ENCODE peak calls at places on chromosomes 1 and 21, in four cellular contexts. K is K562, X is HepG2, M is GM12878. S is an unnamed sample.

GRCh38 chr1:95246511-95246910 is 12.5 kb downstream of the RWDD3 start:
- DNase-seq in X (no peak), M (no peak), K (no peak), S (no peak)

GRCh38 chr1:90671251-90671650 is 45.9 kb downstream of the BARHL2 start:
- DNase-seq in M (no peak), X (no peak), K (no peak), S (no peak)

GRCh38 chr1:41950820-41951219 is 32.1 kb upstream of the HIVEP3 start:
- DNase-seq in X (no peak), K (no peak), M (peak), S (no peak)

GRCh38 chr1:87961992-87962391 is 633.3 kb downstream of the LMO4 start:
- DNase-seq in M (no peak), K (no peak), X (no peak), S (no peak)

GRCh38 chr1:207926984-207927383 is 16.1 kb upstream of the CD34 start:
- DNase-seq in X (no peak), K (no peak), M (no peak), S (no peak)

GRCh38 chr1:155254228-155254713 is 1.0 kb downstream of the ENTREP3 start:
- DNase-seq in M (no peak), X (no peak), K (no peak), S (no peak)

GRCh38 chr1:207454046-207454964 is at the start of gene CR2:
- DNase-seq in K (peak), M (no peak), X (peak), S (peak)

GRCh38 chr1:169968174-169968573 is 74.5 kb upstream of the SCYL3 start:
- DNase-seq in M (no peak), K (no peak), X (no peak), S (no peak)

DNA sequence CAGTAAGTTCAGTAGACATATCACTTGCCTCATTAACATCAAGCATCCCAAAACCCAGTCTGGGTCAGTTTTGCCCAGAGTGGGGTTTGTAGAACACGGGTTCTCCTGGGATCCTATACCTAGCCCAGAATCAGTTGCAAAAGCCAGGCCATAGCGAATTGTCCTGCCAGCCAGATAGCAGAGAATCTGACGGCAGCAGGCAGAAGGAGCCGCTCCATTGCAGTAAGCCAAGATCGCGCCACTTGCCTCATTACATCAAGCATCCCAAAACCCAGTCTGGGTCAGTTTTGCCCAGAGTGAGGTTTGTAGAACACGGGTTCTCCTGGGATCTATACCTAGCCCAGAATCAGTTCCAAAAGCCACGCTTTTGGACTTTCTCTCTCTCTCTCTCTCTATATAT is 19.1 kb downstream of the NDUFS5 start:
- DNase-seq in M (no peak), X (no peak), K (no peak), S (no peak)
- TF ChIP-seq TCF7 in M (no peak), X (no peak), K (no peak), S (no peak)

GRCh38 chr1:206115791-206116190 is 1.4 kb downstream of the AVPR1B start:
- DNase-seq in X (no peak), K (no peak), M (no peak), S (no peak)

GRCh38 chr1:206116873-206117150 is 376 bp downstream of the AVPR1B start:
- DNase-seq in K (no peak), X (no peak), M (no peak), S (no peak)

GRCh38 chr1:206112600-206113301 is 4.4 kb downstream of the AVPR1B start:
- DNase-seq in X (peak), K (no peak), M (no peak), S (no peak)

GRCh38 chr1:206116191-206116872 is 856 bp downstream of the AVPR1B start:
- DNase-seq in M (no peak), K (no peak), X (no peak), S (peak)

GRCh38 chr1:206114692-206115430 is 2.3 kb downstream of the AVPR1B start:
- DNase-seq in X (peak), M (no peak), K (no peak), S (no peak)
- TF ChIP-seq TCF7 in X (no peak), M (no peak), K (no peak), S (no peak)

GRCh38 chr1:226108935-226109828 is 46.7 kb downstream of the H3-3A start:
- DNase-seq in K (peak), X (no peak), M (no peak), S (no peak)

GRCh38 chr1:226109829-226110248 is 47.3 kb downstream of the H3-3A start:
- DNase-seq in K (peak), X (peak), M (no peak), S (peak)

GRCh38 chr1:226111109-226111864 is 48.8 kb downstream of the H3-3A start:
- DNase-seq in M (no peak), K (peak), X (no peak), S (no peak)

GRCh38 chr1:226111865-226112395 is 49.4 kb downstream of the H3-3A start:
- DNase-seq in K (no peak), M (no peak), X (no peak), S (peak)

DNA sequence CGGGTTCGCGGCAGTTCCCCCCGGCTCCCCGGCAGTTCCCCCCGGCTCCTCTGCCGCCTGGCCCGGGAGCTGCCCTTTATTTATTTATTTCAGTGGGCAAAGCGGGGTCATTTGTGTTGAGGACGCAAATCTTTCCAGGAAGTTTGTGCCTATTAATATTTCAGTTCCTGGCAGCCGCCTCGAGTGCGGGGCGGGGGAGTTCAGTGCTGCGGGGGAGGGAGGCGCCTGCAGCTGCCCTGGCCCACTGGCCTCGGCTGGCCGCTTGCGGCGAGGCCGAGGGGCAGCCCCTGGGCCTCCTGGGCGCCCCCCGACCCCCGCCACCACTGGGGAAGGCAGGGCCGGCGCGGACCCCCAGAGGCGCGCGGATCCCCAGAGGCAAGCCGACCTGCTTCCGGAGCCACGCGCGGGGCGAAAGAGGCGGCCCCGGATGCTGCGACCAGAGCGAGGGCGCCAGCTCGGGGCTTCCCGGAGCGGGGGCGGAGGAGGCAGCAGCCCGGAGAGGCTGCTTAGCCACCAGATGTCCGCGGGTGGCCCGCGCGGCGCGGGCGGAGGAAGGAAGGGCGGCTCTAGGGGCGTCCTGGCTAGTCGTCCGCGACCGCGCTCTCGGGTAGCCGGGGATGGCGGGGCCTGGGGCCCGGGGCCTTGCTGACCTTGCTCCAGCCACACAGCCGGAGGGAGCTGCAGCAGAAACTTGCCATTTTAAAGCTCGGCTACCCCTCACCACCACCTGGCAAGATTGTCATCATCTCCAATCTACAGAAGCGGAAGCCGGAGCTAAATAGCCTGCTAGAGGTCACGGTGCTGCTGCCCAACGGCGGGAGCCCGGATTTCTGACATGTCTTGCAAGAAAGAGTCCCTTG is 48.0 kb downstream of the H3-3A start:
- DNase-seq in M (peak), K (peak), X (no peak), S (peak)
- TF ChIP-seq TCF7 in M (no peak), K (no peak), X (no peak), S (no peak)

GRCh38 chr1:24695202-24695974 is 49.9 kb upstream of the CLIC4 start:
- DNase-seq in M (no peak), X (no peak), K (peak), S (no peak)
- TF ChIP-seq TCF7 in M (no peak), X (no peak), K (no peak), S (no peak)

DNA sequence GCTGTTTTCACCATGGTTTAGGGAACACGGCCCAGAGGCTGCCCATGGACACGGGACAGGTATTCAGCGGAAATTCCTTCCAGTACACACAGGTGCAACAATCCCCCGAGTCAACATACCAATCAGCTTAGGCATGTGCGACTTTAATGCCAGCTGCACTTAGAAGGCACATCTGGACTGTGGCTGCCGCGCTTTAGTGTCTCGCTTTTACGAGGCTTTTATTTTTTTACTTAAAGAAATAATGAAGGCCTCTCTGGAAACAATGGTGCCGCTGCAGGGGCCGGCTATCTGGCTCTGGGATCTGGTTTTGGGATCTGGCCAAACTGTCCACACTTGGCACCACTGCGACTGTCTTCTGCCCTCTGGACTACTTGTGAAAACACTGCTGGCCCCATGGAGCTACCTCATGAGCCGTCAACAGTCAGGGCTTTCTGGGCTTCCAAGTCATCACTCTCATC is 55.5 kb downstream of the SLC66A1 start:
- DNase-seq in X (no peak), K (no peak), M (no peak), S (no peak)
- TF ChIP-seq TCF7 in X (no peak), K (no peak), M (no peak), S (no peak)

DNA sequence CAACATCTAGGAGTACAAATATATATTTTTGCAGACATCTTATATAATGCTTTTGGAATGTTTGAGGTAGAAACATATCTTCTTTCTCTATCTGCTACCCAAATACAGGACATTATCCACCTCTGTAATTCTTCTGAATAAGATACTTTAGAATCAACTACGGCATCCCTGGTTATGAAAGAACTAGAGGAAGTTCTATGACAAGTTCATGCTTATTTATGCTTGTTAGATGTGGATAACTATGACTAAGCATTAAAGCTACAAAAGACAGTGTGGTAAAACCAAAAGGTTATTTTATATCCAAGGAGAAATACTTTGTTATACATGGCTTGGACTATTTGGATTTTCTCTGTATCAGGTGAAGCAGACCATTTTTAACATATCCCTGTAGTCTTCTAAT is 894.0 kb downstream of the KCNT2 start:
- DNase-seq in K (no peak), M (no peak), X (no peak), S (no peak)
- TF ChIP-seq TCF7 in K (no peak), M (no peak), X (no peak), S (no peak)

DNA sequence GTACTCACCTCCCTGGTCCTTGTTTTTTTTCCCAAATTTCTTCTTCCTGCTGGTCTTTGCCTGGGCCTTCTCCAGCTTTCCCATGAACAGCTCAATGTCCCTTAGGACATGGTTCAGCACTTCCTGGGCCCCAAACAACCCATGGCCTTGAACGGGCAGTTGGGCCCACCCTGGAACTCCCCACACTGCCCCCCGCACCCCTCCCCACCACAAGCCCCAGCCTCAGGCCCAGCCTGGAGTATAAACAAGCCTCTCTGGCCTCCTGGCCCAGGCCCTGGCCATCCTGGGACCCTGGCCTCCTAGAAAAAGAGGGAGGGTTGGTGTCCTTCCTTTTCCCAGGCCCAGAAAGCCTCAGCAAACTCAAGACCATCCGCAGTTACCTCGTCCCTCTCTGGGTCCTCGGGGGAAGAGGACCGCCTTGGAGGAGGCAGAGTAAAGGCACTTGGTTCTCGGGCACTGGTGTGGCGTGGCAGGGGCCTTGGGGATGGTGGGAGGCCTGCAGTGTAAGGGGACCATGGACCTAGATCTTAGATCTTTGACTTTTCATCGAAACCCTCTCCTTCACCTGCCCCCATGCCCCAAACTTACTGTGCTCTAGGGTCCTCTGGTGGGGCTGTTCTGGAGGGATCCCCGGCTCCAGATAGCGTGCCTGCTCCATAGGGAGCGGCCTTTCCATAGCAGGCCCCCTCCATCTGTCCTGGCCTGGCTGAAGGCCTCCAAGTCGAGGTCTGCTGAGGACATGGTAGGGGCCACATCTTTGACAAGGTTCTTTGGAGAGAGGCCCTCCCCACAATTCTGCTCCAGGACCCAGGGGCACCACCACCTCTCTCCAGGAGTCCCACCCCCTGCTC is 5.6 kb downstream of the EPS8L3 start:
- DNase-seq in M (no peak), X (no peak), K (no peak), S (no peak)
- TF ChIP-seq TCF7 in M (no peak), X (no peak), K (no peak), S (no peak)

GRCh38 chr1:219177940-219178339 is 4.3 kb downstream of the LYPLAL1 start:
- DNase-seq in M (no peak), X (no peak), K (no peak), S (no peak)

GRCh38 chr1:219179293-219179692 is 5.6 kb downstream of the LYPLAL1 start:
- DNase-seq in X (no peak), M (no peak), K (no peak), S (no peak)

GRCh38 chr1:219174672-219175564 is 1.2 kb downstream of the LYPLAL1 start:
- DNase-seq in M (peak), X (peak), K (peak), S (no peak)

GRCh38 chr1:219176168-219176567 is 2.5 kb downstream of the LYPLAL1 start:
- DNase-seq in M (no peak), K (no peak), X (no peak), S (no peak)

DNA sequence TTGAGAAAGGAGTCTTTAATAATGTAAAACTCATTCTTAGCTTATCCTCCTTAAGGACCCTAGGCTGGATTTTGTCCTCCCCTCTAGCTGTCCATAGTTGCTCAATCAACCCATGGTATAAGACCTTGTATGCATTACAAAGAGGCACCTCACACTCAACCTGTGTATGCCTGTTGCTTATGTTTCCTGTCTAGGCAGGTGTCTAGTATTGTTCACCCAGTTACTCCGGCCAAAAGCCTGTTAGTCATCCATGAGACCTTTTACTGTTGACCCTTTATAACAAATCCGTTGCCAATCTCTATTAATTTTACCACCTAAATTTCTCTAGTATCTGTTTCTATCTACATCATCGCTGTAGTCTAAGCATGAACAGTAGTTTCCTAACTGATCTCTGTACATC is 3.7 kb downstream of the LYPLAL1 start:
- DNase-seq in K (no peak), X (no peak), M (no peak), S (no peak)
- TF ChIP-seq TCF7 in K (no peak), X (no peak), M (no peak), S (no peak)

GRCh38 chr21:44834951-44835646 is 17.2 kb upstream of the SUMO3 start:
- DNase-seq in M (no peak), X (no peak), K (peak), S (no peak)
- TF ChIP-seq TCF7 in M (no peak), X (no peak), K (no peak), S (no peak)

DNA sequence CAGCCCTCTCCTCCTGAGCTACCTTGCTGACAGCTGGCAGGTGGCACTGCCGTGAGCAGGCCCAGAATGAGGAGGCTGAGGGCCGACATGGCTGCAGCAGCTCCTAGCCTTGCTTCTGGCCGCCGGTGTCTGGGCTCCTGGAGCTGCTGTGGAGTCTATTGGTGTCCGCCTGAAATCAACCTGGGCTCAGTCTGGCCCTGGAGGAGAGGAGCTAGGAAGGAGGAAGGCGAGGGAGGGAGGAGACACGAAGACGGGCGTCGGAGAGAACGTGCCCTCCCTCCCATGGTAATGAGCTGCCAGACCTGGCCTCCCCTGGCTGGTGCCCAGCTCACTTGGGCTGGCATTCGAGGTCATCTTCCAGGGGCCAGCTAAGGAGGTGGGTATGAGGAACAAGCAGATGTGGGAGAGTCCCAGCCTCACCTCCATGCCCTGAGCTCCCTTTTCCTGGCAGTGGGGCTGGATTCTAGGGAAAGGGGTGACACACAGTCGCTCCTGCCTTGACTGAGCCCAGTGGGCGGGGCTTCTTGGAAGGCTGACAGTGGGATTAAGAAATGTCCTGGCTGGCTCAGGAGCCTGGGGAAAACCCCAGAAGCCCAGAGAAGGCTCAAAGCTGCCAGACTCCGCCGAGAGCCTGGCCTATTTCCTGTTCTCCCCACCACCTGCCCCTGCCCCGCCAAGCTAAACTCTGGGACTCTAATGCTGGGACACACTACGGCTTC is at the start of gene PDZK1IP1:
- DNase-seq in K (peak), M (no peak), X (no peak), S (peak)
- TF ChIP-seq TCF7 in K (no peak), M (no peak), X (no peak), S (no peak)